ENCODE peak calls at places on chromosomes 4 and X, in eight cellular contexts. One of them, this sample, is unnamed.

GRCh38 chr4:20532871-20533870 is 167.1 kb upstream of the PACRGL start:
- DNase-seq in transverse colon: no peak
- DNase-seq in left ventricle myocardium inferior: no peak
- DNase-seq in breast epithelium: no peak
- DNase-seq in pancreas: no peak
- DNase-seq in brain microvascular endothelial cell: peak; percentile 7
- DNase-seq in CD8-positive, alpha-beta T cell: no peak
- DNase-seq in GM06990: no peak
- DNase-seq in this sample: no peak

GRCh38 chr4:13481569-13481968 is 2.6 kb downstream of the RAB28 start:
- DNase-seq in GM06990: no peak
- DNase-seq in pancreas: no peak
- DNase-seq in breast epithelium: no peak
- DNase-seq in left ventricle myocardium inferior: no peak
- DNase-seq in CD8-positive, alpha-beta T cell: no peak
- DNase-seq in brain microvascular endothelial cell: no peak
- DNase-seq in transverse colon: no peak
- DNase-seq in this sample: no peak

GRCh38 chrX:138765061-138765460 is 53.5 kb upstream of the FGF13 start:
- DNase-seq in breast epithelium: no peak
- DNase-seq in brain microvascular endothelial cell: no peak
- DNase-seq in transverse colon: no peak
- DNase-seq in GM06990: no peak
- DNase-seq in pancreas: no peak
- DNase-seq in left ventricle myocardium inferior: no peak
- DNase-seq in CD8-positive, alpha-beta T cell: no peak
- DNase-seq in this sample: no peak

GRCh38 chr4:98663226-98664006 is 5.0 kb upstream of the TSPAN5 start:
- DNase-seq in GM06990: peak; percentile 66
- DNase-seq in CD8-positive, alpha-beta T cell: peak; percentile 11
- DNase-seq in breast epithelium: no peak
- DNase-seq in left ventricle myocardium inferior: peak; percentile 20
- DNase-seq in pancreas: no peak
- DNase-seq in brain microvascular endothelial cell: no peak
- DNase-seq in transverse colon: peak; percentile 21
- DNase-seq in this sample: no peak

GRCh38 chrX:101550825-101551767 is 749 bp downstream of the ARMCX1 start:
- DNase-seq in GM06990: no peak
- DNase-seq in breast epithelium: no peak
- DNase-seq in transverse colon: no peak
- DNase-seq in brain microvascular endothelial cell: peak; percentile 15
- DNase-seq in pancreas: peak; percentile 40
- DNase-seq in left ventricle myocardium inferior: peak; percentile 54
- DNase-seq in CD8-positive, alpha-beta T cell: no peak
- DNase-seq in this sample: peak; percentile 56

GRCh38 chr4:98290511-98290910 is 29.3 kb downstream of the RAP1GDS1 start:
- DNase-seq in GM06990: no peak
- DNase-seq in left ventricle myocardium inferior: no peak
- DNase-seq in transverse colon: no peak
- DNase-seq in CD8-positive, alpha-beta T cell: no peak
- DNase-seq in breast epithelium: no peak
- DNase-seq in pancreas: no peak
- DNase-seq in brain microvascular endothelial cell: peak; percentile 12
- DNase-seq in this sample: no peak

GRCh38 chr4:80173387-80173786 is 23.9 kb upstream of the PRDM8 start:
- DNase-seq in breast epithelium: no peak
- DNase-seq in CD8-positive, alpha-beta T cell: peak; percentile 34
- DNase-seq in left ventricle myocardium inferior: no peak
- DNase-seq in pancreas: no peak
- DNase-seq in transverse colon: no peak
- DNase-seq in brain microvascular endothelial cell: peak; percentile 75
- DNase-seq in GM06990: no peak
- DNase-seq in this sample: no peak

GRCh38 chr4:124932447-124932846 is 219.9 kb upstream of the ANKRD50 start:
- DNase-seq in GM06990: no peak
- DNase-seq in transverse colon: no peak
- DNase-seq in breast epithelium: no peak
- DNase-seq in brain microvascular endothelial cell: no peak
- DNase-seq in pancreas: no peak
- DNase-seq in CD8-positive, alpha-beta T cell: no peak
- DNase-seq in left ventricle myocardium inferior: no peak
- DNase-seq in this sample: no peak

GRCh38 chr4:187602339-187603092 is 393.1 kb upstream of the ZFP42 start:
- DNase-seq in breast epithelium: no peak
- DNase-seq in transverse colon: no peak
- DNase-seq in GM06990: no peak
- DNase-seq in left ventricle myocardium inferior: no peak
- DNase-seq in pancreas: no peak
- DNase-seq in CD8-positive, alpha-beta T cell: no peak
- DNase-seq in brain microvascular endothelial cell: peak; percentile 67
- DNase-seq in this sample: no peak

GRCh38 chr4:170853422-170854021 is 763.8 kb upstream of the AADAT start:
- DNase-seq in left ventricle myocardium inferior: peak; percentile 14
- DNase-seq in brain microvascular endothelial cell: peak; percentile 32
- DNase-seq in breast epithelium: peak; percentile 52
- DNase-seq in GM06990: peak; percentile 13
- DNase-seq in CD8-positive, alpha-beta T cell: no peak
- DNase-seq in pancreas: peak; percentile 5
- DNase-seq in transverse colon: peak; percentile 49
- DNase-seq in this sample: peak; percentile 67

GRCh38 chr4:37737456-37737855 is 51.3 kb upstream of the RELL1 start:
- DNase-seq in breast epithelium: no peak
- DNase-seq in CD8-positive, alpha-beta T cell: no peak
- DNase-seq in pancreas: no peak
- DNase-seq in transverse colon: no peak
- DNase-seq in brain microvascular endothelial cell: peak; percentile 59
- DNase-seq in left ventricle myocardium inferior: no peak
- DNase-seq in GM06990: no peak
- DNase-seq in this sample: no peak

GRCh38 chrX:74118503-74118902 is 185.5 kb upstream of the ZCCHC13 start:
- DNase-seq in left ventricle myocardium inferior: no peak
- DNase-seq in breast epithelium: no peak
- DNase-seq in brain microvascular endothelial cell: no peak
- DNase-seq in CD8-positive, alpha-beta T cell: no peak
- DNase-seq in transverse colon: no peak
- DNase-seq in GM06990: no peak
- DNase-seq in pancreas: no peak
- DNase-seq in this sample: no peak

GRCh38 chr4:188218392-188218791 is 79.2 kb downstream of the TRIML1 start:
- DNase-seq in left ventricle myocardium inferior: no peak
- DNase-seq in brain microvascular endothelial cell: no peak
- DNase-seq in GM06990: no peak
- DNase-seq in pancreas: no peak
- DNase-seq in CD8-positive, alpha-beta T cell: no peak
- DNase-seq in breast epithelium: no peak
- DNase-seq in transverse colon: no peak
- DNase-seq in this sample: no peak

GRCh38 chr4:48543796-48544195 is 53.7 kb downstream of the ZAR1 start:
- DNase-seq in left ventricle myocardium inferior: no peak
- DNase-seq in brain microvascular endothelial cell: no peak
- DNase-seq in transverse colon: no peak
- DNase-seq in GM06990: no peak
- DNase-seq in pancreas: no peak
- DNase-seq in CD8-positive, alpha-beta T cell: no peak
- DNase-seq in breast epithelium: no peak
- DNase-seq in this sample: no peak

GRCh38 chr4:82865592-82865991 is 25.4 kb downstream of the SEC31A start:
- DNase-seq in left ventricle myocardium inferior: no peak
- DNase-seq in brain microvascular endothelial cell: peak; percentile 75
- DNase-seq in GM06990: no peak
- DNase-seq in transverse colon: no peak
- DNase-seq in breast epithelium: no peak
- DNase-seq in pancreas: no peak
- DNase-seq in CD8-positive, alpha-beta T cell: no peak
- DNase-seq in this sample: no peak

GRCh38 chr4:32560306-32560705 is 1840.1 kb downstream of the PCDH7 start:
- DNase-seq in GM06990: no peak
- DNase-seq in transverse colon: no peak
- DNase-seq in brain microvascular endothelial cell: peak; percentile 74
- DNase-seq in pancreas: no peak
- DNase-seq in CD8-positive, alpha-beta T cell: no peak
- DNase-seq in left ventricle myocardium inferior: no peak
- DNase-seq in breast epithelium: no peak
- DNase-seq in this sample: peak; percentile 34

GRCh38 chr4:132593717-132594400 is 555.2 kb upstream of the PCDH10 start:
- DNase-seq in left ventricle myocardium inferior: no peak
- DNase-seq in transverse colon: no peak
- DNase-seq in brain microvascular endothelial cell: peak; percentile 2
- DNase-seq in pancreas: no peak
- DNase-seq in breast epithelium: no peak
- DNase-seq in CD8-positive, alpha-beta T cell: no peak
- DNase-seq in GM06990: no peak
- DNase-seq in this sample: no peak

GRCh38 chr4:3256230-3257124 is 7.5 kb downstream of the MSANTD1 start:
- DNase-seq in breast epithelium: peak; percentile 40
- DNase-seq in pancreas: no peak
- DNase-seq in GM06990: no peak
- DNase-seq in brain microvascular endothelial cell: no peak
- DNase-seq in transverse colon: peak; percentile 3
- DNase-seq in CD8-positive, alpha-beta T cell: no peak
- DNase-seq in left ventricle myocardium inferior: no peak
- DNase-seq in this sample: peak; percentile 14

GRCh38 chr4:39103291-39103690 is 41.3 kb downstream of the KLHL5 start:
- DNase-seq in breast epithelium: no peak
- DNase-seq in transverse colon: no peak
- DNase-seq in GM06990: no peak
- DNase-seq in CD8-positive, alpha-beta T cell: no peak
- DNase-seq in left ventricle myocardium inferior: no peak
- DNase-seq in pancreas: no peak
- DNase-seq in brain microvascular endothelial cell: no peak
- DNase-seq in this sample: no peak

GRCh38 chrX:77597090-77597489 is 149.9 kb downstream of the FGF16 start:
- DNase-seq in left ventricle myocardium inferior: no peak
- DNase-seq in pancreas: no peak
- DNase-seq in brain microvascular endothelial cell: no peak
- DNase-seq in GM06990: no peak
- DNase-seq in breast epithelium: no peak
- DNase-seq in CD8-positive, alpha-beta T cell: no peak
- DNase-seq in transverse colon: no peak
- DNase-seq in this sample: no peak
- TF ChIP-seq CTCF in left ventricle myocardium inferior: peak; percentile 54
- TF ChIP-seq CTCF in pancreas: no peak
- TF ChIP-seq CTCF in brain microvascular endothelial cell: peak; percentile 19
- TF ChIP-seq CTCF in GM06990: peak; percentile 19
- TF ChIP-seq CTCF in breast epithelium: no peak
- TF ChIP-seq CTCF in CD8-positive, alpha-beta T cell: no peak
- TF ChIP-seq CTCF in transverse colon: no peak
- TF ChIP-seq CTCF in this sample: no peak

DNA sequence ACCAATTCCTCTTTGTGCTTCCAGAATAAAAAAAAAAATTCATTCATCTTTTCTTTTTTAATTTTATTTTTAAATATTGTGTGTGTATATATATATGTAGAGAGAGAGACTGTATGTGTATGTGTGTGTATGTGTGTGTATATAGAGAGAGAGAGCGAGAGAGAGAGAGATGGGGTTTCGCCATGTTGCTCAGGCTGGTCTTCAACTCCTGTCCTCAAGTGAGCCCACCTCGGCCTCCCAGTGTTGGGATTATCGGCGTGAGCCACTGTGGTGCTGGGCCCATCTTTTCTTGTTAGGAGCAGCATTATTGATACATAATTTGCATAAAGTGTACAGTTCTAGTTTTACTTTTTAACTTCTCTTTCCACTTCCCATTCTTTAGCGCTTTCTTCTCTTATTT is 33.6 kb downstream of the KDM6A start:
- DNase-seq in transverse colon: no peak
- DNase-seq in brain microvascular endothelial cell: no peak
- DNase-seq in CD8-positive, alpha-beta T cell: no peak
- DNase-seq in breast epithelium: no peak
- DNase-seq in left ventricle myocardium inferior: no peak
- DNase-seq in GM06990: peak; percentile 37
- DNase-seq in pancreas: no peak
- DNase-seq in this sample: no peak
- H3K4me3 ChIP-seq in transverse colon: no peak overlapping the region
- H3K4me3 ChIP-seq in brain microvascular endothelial cell: no peak overlapping the region
- H3K4me3 ChIP-seq in CD8-positive, alpha-beta T cell: no peak overlapping the region
- H3K4me3 ChIP-seq in breast epithelium: no peak overlapping the region
- H3K4me3 ChIP-seq in left ventricle myocardium inferior: no peak overlapping the region
- H3K4me3 ChIP-seq in GM06990: peak overlapping the region; percentile 58
- H3K4me3 ChIP-seq in pancreas: no peak overlapping the region
- H3K4me3 ChIP-seq in this sample: no peak overlapping the region

GRCh38 chr4:26081795-26082498 is 167.9 kb downstream of the SMIM20 start:
- DNase-seq in CD8-positive, alpha-beta T cell: no peak
- DNase-seq in breast epithelium: no peak
- DNase-seq in left ventricle myocardium inferior: no peak
- DNase-seq in transverse colon: no peak
- DNase-seq in GM06990: no peak
- DNase-seq in pancreas: no peak
- DNase-seq in brain microvascular endothelial cell: no peak
- DNase-seq in this sample: no peak
- H3K27me3 ChIP-seq in CD8-positive, alpha-beta T cell: no peaks in the 10 kb centered on the region
- H3K27me3 ChIP-seq in breast epithelium: no peaks in the 10 kb centered on the region
- H3K27me3 ChIP-seq in left ventricle myocardium inferior: peaks cover 25% of the 10 kb centered on the region
- H3K27me3 ChIP-seq in transverse colon: no peaks in the 10 kb centered on the region
- H3K27me3 ChIP-seq in GM06990: no peaks in the 10 kb centered on the region
- H3K27me3 ChIP-seq in pancreas: no peaks in the 10 kb centered on the region
- H3K27me3 ChIP-seq in brain microvascular endothelial cell: no peaks in the 10 kb centered on the region
- H3K27me3 ChIP-seq in this sample: no peaks in the 10 kb centered on the region

GRCh38 chr4:6783111-6783981 is 819 bp downstream of the KIAA0232 start:
- DNase-seq in brain microvascular endothelial cell: peak; percentile 73
- DNase-seq in pancreas: peak; percentile 89
- DNase-seq in GM06990: peak; percentile 90
- DNase-seq in breast epithelium: peak; percentile 91
- DNase-seq in transverse colon: peak; percentile 94
- DNase-seq in left ventricle myocardium inferior: peak; percentile 91
- DNase-seq in CD8-positive, alpha-beta T cell: peak; percentile 83
- DNase-seq in this sample: peak; percentile 97
- TF ChIP-seq CTCF in brain microvascular endothelial cell: peak; percentile 4
- TF ChIP-seq CTCF in pancreas: no peak
- TF ChIP-seq CTCF in GM06990: no peak
- TF ChIP-seq CTCF in breast epithelium: no peak
- TF ChIP-seq CTCF in transverse colon: no peak
- TF ChIP-seq CTCF in left ventricle myocardium inferior: peak; percentile 25
- TF ChIP-seq CTCF in CD8-positive, alpha-beta T cell: no peak
- TF ChIP-seq CTCF in this sample: no peak

DNA sequence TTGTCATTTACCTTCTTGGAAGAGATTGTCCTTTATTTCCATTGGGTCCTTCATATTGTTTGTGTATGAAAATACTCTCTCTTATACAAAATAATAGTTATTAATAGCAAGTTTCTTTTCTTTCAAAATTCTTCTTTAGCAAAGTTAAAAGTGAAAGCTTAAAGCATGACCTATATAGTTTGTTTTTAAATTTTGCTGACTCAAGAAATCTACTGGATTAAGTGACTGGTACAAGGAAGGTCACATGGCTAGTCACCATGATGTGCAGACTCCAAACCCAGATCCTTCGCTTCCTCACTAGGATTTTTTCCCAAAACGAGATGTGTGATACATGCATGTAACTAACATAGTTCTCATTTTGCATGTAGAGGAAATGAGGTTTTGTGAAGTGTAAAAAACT is 322.7 kb downstream of the FRMPD4 start:
- DNase-seq in transverse colon: no peak
- DNase-seq in brain microvascular endothelial cell: no peak
- DNase-seq in pancreas: no peak
- DNase-seq in CD8-positive, alpha-beta T cell: no peak
- DNase-seq in GM06990: no peak
- DNase-seq in left ventricle myocardium inferior: no peak
- DNase-seq in breast epithelium: no peak
- DNase-seq in this sample: no peak
- H3K4me3 ChIP-seq in transverse colon: no peak overlapping the region
- H3K4me3 ChIP-seq in brain microvascular endothelial cell: no peak overlapping the region
- H3K4me3 ChIP-seq in pancreas: no peak overlapping the region
- H3K4me3 ChIP-seq in CD8-positive, alpha-beta T cell: no peak overlapping the region
- H3K4me3 ChIP-seq in GM06990: no peak overlapping the region
- H3K4me3 ChIP-seq in left ventricle myocardium inferior: no peak overlapping the region
- H3K4me3 ChIP-seq in breast epithelium: no peak overlapping the region
- H3K4me3 ChIP-seq in this sample: no peak overlapping the region

GRCh38 chr4:104494161-104494560 is 533 bp downstream of the CXXC4 start:
- DNase-seq in brain microvascular endothelial cell: no peak
- DNase-seq in CD8-positive, alpha-beta T cell: no peak
- DNase-seq in breast epithelium: no peak
- DNase-seq in pancreas: no peak
- DNase-seq in left ventricle myocardium inferior: no peak
- DNase-seq in transverse colon: no peak
- DNase-seq in GM06990: no peak
- DNase-seq in this sample: no peak
- H3K27me3 ChIP-seq in brain microvascular endothelial cell: no peaks in the 10 kb centered on the region
- H3K27me3 ChIP-seq in CD8-positive, alpha-beta T cell: no peaks in the 10 kb centered on the region
- H3K27me3 ChIP-seq in breast epithelium: no peaks in the 10 kb centered on the region
- H3K27me3 ChIP-seq in pancreas: no peaks in the 10 kb centered on the region
- H3K27me3 ChIP-seq in left ventricle myocardium inferior: peaks cover 2% of the 10 kb centered on the region
- H3K27me3 ChIP-seq in transverse colon: peaks cover 3% of the 10 kb centered on the region
- H3K27me3 ChIP-seq in GM06990: no peaks in the 10 kb centered on the region
- H3K27me3 ChIP-seq in this sample: peaks cover 90% of the 10 kb centered on the region

This sample was measured in left lung.